ENCODE peak calls at places on chromosome 6, in four cellular contexts. Z is A549, V is fibroblast of mammary gland, B is hepatocyte. X is an unnamed sample.

GRCh38 chr6:19303381-19303780 is 533.8 kb upstream of the ID4 start:
- DNase-seq in Z (no peak), V (peak; percentile 4), B (no peak), X (peak; percentile 12)

GRCh38 chr6:106486236-106486635 is 125.7 kb downstream of the CRYBG1 start:
- DNase-seq in Z (no peak), V (peak; percentile 34), B (no peak), X (peak; percentile 89)

GRCh38 chr6:167569041-167569805 is 244.3 kb downstream of the TTLL2 start:
- DNase-seq in Z (no peak), V (no peak), B (no peak), X (no peak)

GRCh38 chr6:52566853-52567279 is 10.0 kb downstream of the TRAM2 start:
- DNase-seq in Z (peak; percentile 83), V (peak; percentile 100), B (peak; percentile 36), X (peak; percentile 99)

GRCh38 chr6:108562503-108562993 is 1.8 kb downstream of the FOXO3 start:
- DNase-seq in Z (peak; percentile 52), V (peak; percentile 79), B (peak; percentile 87), X (peak; percentile 82)

GRCh38 chr6:31400467-31401289 is 2.7 kb upstream of the MICA start:
- DNase-seq in Z (peak; percentile 44), V (peak; percentile 65), B (peak; percentile 83), X (peak; percentile 48)

GRCh38 chr6:15608406-15608805 is 54.4 kb downstream of the DTNBP1 start:
- DNase-seq in Z (peak; percentile 66), V (peak; percentile 91), B (peak; percentile 43), X (peak; percentile 65)

GRCh38 chr6:150048099-150048498 is 20.8 kb downstream of the ULBP3 start:
- DNase-seq in Z (no peak), V (no peak), B (no peak), X (no peak)

GRCh38 chr6:2522521-2522920 is 228.2 kb downstream of the MYLK4 start:
- DNase-seq in Z (no peak), V (peak; percentile 84), B (no peak), X (peak; percentile 78)

DNA sequence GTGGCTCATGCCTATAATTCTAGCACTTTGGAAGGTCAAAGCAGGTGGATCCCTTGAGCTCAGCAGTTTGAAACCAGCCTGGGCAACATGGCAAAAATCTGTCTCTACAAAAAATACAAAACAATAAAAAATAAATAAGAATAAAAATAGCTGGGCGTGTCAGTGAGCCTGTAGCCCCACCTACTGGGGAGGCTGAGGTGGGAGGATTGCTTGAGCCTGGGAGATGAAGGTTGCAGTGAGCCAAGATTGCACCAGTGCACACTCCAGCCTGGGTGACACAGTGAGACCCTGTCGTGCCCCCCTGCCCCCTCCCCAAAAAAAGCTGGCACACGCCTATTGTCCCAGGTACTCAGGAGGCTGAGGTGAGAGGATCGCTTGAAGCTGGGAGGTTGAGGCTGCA is 35.1 kb upstream of the SRPK1 start:
- DNase-seq in Z (no peak), V (no peak), B (no peak), X (no peak)
- TF ChIP-seq CTCF in Z (peak; percentile 26), V (peak; percentile 26), B (no peak), X (peak; percentile 42)

GRCh38 chr6:26225848-26226590 is 138.8 kb downstream of the HFE start:
- DNase-seq in Z (no peak), V (no peak), B (no peak), X (no peak)

GRCh38 chr6:26224940-26225847 is 138.0 kb downstream of the HFE start:
- DNase-seq in Z (no peak), V (peak; percentile 76), B (peak; percentile 85), X (peak; percentile 97)

GRCh38 chr6:26223677-26224546 is 136.7 kb downstream of the HFE start:
- DNase-seq in Z (peak; percentile 91), V (peak; percentile 84), B (peak; percentile 93), X (peak; percentile 97)

GRCh38 chr6:26223213-26223612 is 136.0 kb downstream of the HFE start:
- DNase-seq in Z (peak; percentile 36), V (no peak), B (no peak), X (peak; percentile 44)

DNA sequence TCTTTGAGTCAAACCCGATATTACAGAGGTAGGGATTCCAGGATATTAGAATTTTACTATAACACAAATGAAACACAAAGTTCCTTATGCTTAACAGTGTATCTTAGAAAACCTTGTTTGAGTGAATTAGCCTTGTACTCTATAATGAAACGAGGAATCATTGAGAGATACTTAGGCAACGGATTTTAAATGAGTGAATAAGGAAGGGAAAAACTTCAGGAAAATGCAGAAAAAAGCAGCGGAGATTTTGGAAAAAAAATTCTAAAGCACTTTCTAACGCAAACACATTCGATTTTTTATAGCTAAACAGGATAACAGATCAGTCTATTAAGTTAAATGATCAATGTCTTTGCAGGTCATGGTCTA is 137.3 kb downstream of the HFE start:
- DNase-seq in Z (no peak), V (no peak), B (no peak), X (no peak)
- H3K4me3 ChIP-seq in Z (peak overlapping the region; percentile 60), V (peak overlapping the region; percentile 49), B (peak overlapping the region; percentile 1), X (peak overlapping the region; percentile 68)

GRCh38 chr6:169225887-169226286 is 27.8 kb downstream of the THBS2 start:
- DNase-seq in Z (no peak), V (no peak), B (no peak), X (no peak)
- TF ChIP-seq CTCF in Z (no peak), V (no peak), B (no peak), X (peak; percentile 9)

DNA sequence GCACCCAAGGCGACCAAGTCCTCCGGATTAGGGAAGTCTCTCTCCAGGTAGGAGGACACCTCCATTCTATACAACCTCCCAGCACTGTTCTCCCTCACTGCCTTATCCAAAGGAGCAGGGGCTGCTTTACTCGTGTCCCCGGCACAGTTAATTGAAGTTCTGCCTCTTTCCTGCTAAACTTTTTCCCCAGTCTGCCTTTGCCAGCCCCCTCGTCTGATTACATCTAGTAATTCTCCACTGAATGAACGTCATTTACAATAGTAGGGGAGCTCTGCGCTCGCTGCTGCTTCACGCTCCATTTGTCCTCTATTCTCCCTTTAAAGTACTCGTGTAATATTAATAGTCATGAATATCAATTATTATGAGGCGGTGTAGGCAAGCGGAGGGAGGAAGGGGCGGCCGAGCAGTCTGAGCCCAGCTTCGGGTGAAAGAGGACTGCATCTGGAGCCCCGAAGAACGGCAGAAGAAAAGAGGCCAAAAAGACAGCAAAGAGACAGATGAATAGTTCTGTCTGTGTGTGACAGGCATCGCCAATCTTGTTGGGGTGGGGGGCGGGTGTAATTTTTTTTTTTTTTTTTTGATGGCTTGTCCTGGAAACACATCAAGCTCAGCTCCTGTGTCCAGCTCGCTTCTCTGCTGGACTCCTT is 2.9 kb downstream of the TFAP2B start:
- DNase-seq in Z (no peak), V (no peak), B (no peak), X (no peak)
- H3K4me3 ChIP-seq in Z (no peak overlapping the region), V (no peak overlapping the region), B (no peak overlapping the region), X (no peak overlapping the region)

GRCh38 chr6:67009818-67010217 is 1302.8 kb upstream of the EYS start:
- DNase-seq in Z (peak; percentile 1), V (no peak), B (peak; percentile 28), X (peak; percentile 12)
- TF ChIP-seq CTCF in Z (no peak), V (no peak), B (peak; percentile 31), X (peak; percentile 47)

DNA sequence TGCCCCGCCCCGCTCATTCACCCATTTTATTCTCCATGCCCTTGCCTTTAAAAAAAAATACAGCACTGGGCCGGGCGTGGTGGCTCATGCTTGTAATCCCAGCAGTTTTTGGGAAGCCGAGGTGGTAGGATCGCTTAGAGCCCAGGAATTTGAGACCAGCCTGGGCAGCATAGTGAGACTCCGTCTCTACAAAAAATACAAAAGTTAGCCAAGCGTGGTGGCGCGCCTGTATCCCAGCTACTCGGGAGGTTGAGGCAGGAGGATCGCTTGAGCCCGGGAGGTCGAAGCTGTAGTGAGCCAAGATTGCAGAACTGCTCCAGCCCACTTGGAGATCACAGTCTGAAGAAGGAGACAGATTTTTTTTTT is 407 bp upstream of the KIF6 start:
- DNase-seq in Z (no peak), V (no peak), B (no peak), X (no peak)
- H3K4me3 ChIP-seq in Z (peak overlapping the region; percentile 63), V (peak overlapping the region; percentile 62), B (no peak overlapping the region), X (peak overlapping the region; percentile 45)

GRCh38 chr6:17202526-17202925 is 78.6 kb upstream of the RBM24 start:
- DNase-seq in Z (no peak), V (no peak), B (no peak), X (no peak)

GRCh38 chr6:17204548-17204947 is 76.6 kb upstream of the RBM24 start:
- DNase-seq in Z (no peak), V (no peak), B (no peak), X (no peak)

GRCh38 chr6:17197607-17198006 is 83.6 kb upstream of the RBM24 start:
- DNase-seq in Z (no peak), V (no peak), B (no peak), X (no peak)

DNA sequence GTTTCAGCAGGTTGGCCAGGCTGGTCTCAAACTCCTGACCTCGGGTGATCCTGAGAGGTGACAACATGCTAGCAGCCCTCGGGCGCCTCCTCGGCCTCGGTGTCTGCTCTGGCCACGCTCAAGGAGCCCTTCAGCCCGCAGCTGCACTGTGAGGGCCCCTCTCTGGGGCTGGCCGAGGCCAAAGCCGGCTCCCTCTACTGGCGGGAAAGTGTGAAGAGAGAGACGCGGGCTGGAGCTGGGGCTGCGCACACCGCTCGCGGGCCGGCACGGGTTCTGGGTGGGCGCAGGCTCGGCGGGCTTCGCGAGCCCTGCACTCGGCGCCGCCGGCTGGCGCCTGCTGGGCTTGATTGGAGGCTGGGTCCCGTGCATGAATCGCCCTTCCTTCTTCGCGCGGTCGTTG is 80.8 kb upstream of the RBM24 start:
- DNase-seq in Z (no peak), V (no peak), B (peak; percentile 35), X (no peak)
- TF ChIP-seq CTCF in Z (no peak), V (no peak), B (peak; percentile 22), X (peak; percentile 26)

GRCh38 chr6:153465050-153465449 is 334.0 kb upstream of the RGS17 start:
- DNase-seq in Z (no peak), V (no peak), B (no peak), X (no peak)
- H3K4me3 ChIP-seq in Z (no peak overlapping the region), V (no peak overlapping the region), B (no peak overlapping the region), X (no peak overlapping the region)

GRCh38 chr6:5584072-5584471 is 322.8 kb downstream of the FARS2 start:
- DNase-seq in Z (peak; percentile 5), V (peak; percentile 73), B (no peak), X (peak; percentile 83)

GRCh38 chr6:5582758-5583157 is 321.4 kb downstream of the FARS2 start:
- DNase-seq in Z (no peak), V (peak; percentile 23), B (no peak), X (peak; percentile 37)

GRCh38 chr6:5583528-5583927 is 322.2 kb downstream of the FARS2 start:
- DNase-seq in Z (no peak), V (no peak), B (no peak), X (no peak)

GRCh38 chr6:5590187-5590586 is 328.9 kb downstream of the FARS2 start:
- DNase-seq in Z (no peak), V (no peak), B (no peak), X (no peak)

DNA sequence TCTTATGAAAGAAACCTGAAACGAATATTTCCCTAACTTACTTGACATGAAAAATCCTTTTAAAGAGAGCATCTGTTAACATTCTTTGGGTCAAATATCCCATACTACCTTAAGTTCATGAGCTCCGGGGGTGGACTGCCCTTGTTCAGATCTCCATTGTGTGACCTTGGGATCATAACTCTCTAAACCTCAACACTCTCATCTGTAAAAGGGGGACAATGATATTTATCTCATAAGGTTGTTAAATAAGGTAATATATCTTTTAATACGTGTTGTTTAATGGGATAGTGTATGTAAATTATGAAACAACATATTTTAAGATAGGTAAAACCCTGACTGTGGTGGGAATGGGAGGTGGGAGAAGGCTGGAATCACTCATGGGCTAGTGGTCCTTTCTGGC is 326.3 kb downstream of the FARS2 start:
- DNase-seq in Z (no peak), V (no peak), B (no peak), X (no peak)
- TF ChIP-seq CTCF in Z (no peak), V (no peak), B (no peak), X (no peak)

X was measured in choroid plexus epithelial cell.